ENCODE peak calls at places on chromosome 17, in seven cellular contexts. One of them, this sample, is unnamed.

GRCh38 chr17:5785867-5786509 is 201.7 kb upstream of the NLRP1 start:
- DNase-seq in C1 segment of cervical spinal cord: no peak
- DNase-seq in sciatic nerve: no peak
- DNase-seq in mesendoderm: peak
- DNase-seq in WTC11: no peak
- DNase-seq in stimulated activated naive B cell treated with anti-CD40 and anti-IgM and Interleukin-4, amounts not matched to agents 10 μg/mL and 1 μg/mL and 100 μg/mL, for 72 hours: peak
- DNase-seq in activated gamma-delta T cell treated with Interleukin-2 at 50 U/mL for 16 hours: no peak
- DNase-seq in this sample: no peak

GRCh38 chr17:79339311-79339710 is 264.7 kb downstream of the ENGASE start:
- DNase-seq in C1 segment of cervical spinal cord: no peak
- DNase-seq in sciatic nerve: no peak
- DNase-seq in mesendoderm: no peak
- DNase-seq in WTC11: no peak
- DNase-seq in stimulated activated naive B cell treated with anti-CD40 and anti-IgM and Interleukin-4, amounts not matched to agents 10 μg/mL and 1 μg/mL and 100 μg/mL, for 72 hours: no peak
- DNase-seq in activated gamma-delta T cell treated with Interleukin-2 at 50 U/mL for 16 hours: no peak
- DNase-seq in this sample: no peak

GRCh38 chr17:29140051-29140582 is 40.1 kb downstream of the MYO18A start:
- DNase-seq in C1 segment of cervical spinal cord: peak
- DNase-seq in sciatic nerve: peak
- DNase-seq in mesendoderm: peak
- DNase-seq in WTC11: peak
- DNase-seq in stimulated activated naive B cell treated with anti-CD40 and anti-IgM and Interleukin-4, amounts not matched to agents 10 μg/mL and 1 μg/mL and 100 μg/mL, for 72 hours: peak
- DNase-seq in activated gamma-delta T cell treated with Interleukin-2 at 50 U/mL for 16 hours: peak
- DNase-seq in this sample: peak

GRCh38 chr17:17890773-17891759 is 54.3 kb upstream of the SREBF1 start:
- DNase-seq in C1 segment of cervical spinal cord: no peak
- DNase-seq in sciatic nerve: no peak
- DNase-seq in mesendoderm: peak
- DNase-seq in WTC11: peak
- DNase-seq in stimulated activated naive B cell treated with anti-CD40 and anti-IgM and Interleukin-4, amounts not matched to agents 10 μg/mL and 1 μg/mL and 100 μg/mL, for 72 hours: peak
- DNase-seq in activated gamma-delta T cell treated with Interleukin-2 at 50 U/mL for 16 hours: peak
- DNase-seq in this sample: no peak

GRCh38 chr17:44556854-44557606 is at the start of gene FZD2:
- DNase-seq in C1 segment of cervical spinal cord: peak
- DNase-seq in sciatic nerve: peak
- DNase-seq in mesendoderm: peak
- DNase-seq in WTC11: peak
- DNase-seq in stimulated activated naive B cell treated with anti-CD40 and anti-IgM and Interleukin-4, amounts not matched to agents 10 μg/mL and 1 μg/mL and 100 μg/mL, for 72 hours: peak
- DNase-seq in activated gamma-delta T cell treated with Interleukin-2 at 50 U/mL for 16 hours: peak
- DNase-seq in this sample: peak

GRCh38 chr17:69223809-69224208 is 4.8 kb downstream of the ABCA10 start:
- DNase-seq in C1 segment of cervical spinal cord: no peak
- DNase-seq in sciatic nerve: no peak
- DNase-seq in mesendoderm: no peak
- DNase-seq in WTC11: no peak
- DNase-seq in stimulated activated naive B cell treated with anti-CD40 and anti-IgM and Interleukin-4, amounts not matched to agents 10 μg/mL and 1 μg/mL and 100 μg/mL, for 72 hours: no peak
- DNase-seq in activated gamma-delta T cell treated with Interleukin-2 at 50 U/mL for 16 hours: no peak
- DNase-seq in this sample: no peak

GRCh38 chr17:20073056-20073979 is 64.2 kb downstream of the SPECC1 start:
- DNase-seq in C1 segment of cervical spinal cord: no peak
- DNase-seq in sciatic nerve: peak
- DNase-seq in mesendoderm: no peak
- DNase-seq in WTC11: no peak
- DNase-seq in stimulated activated naive B cell treated with anti-CD40 and anti-IgM and Interleukin-4, amounts not matched to agents 10 μg/mL and 1 μg/mL and 100 μg/mL, for 72 hours: no peak
- DNase-seq in activated gamma-delta T cell treated with Interleukin-2 at 50 U/mL for 16 hours: peak
- DNase-seq in this sample: peak

GRCh38 chr17:46147167-46147749 is 46.0 kb downstream of the KANSL1 start:
- DNase-seq in C1 segment of cervical spinal cord: no peak
- DNase-seq in sciatic nerve: no peak
- DNase-seq in mesendoderm: no peak
- DNase-seq in WTC11: no peak
- DNase-seq in stimulated activated naive B cell treated with anti-CD40 and anti-IgM and Interleukin-4, amounts not matched to agents 10 μg/mL and 1 μg/mL and 100 μg/mL, for 72 hours: no peak
- DNase-seq in activated gamma-delta T cell treated with Interleukin-2 at 50 U/mL for 16 hours: no peak
- DNase-seq in this sample: no peak

GRCh38 chr17:59859444-59860025 is 33.2 kb downstream of the TUBD1 start:
- DNase-seq in C1 segment of cervical spinal cord: no peak
- DNase-seq in sciatic nerve: no peak
- DNase-seq in mesendoderm: no peak
- DNase-seq in WTC11: no peak
- DNase-seq in stimulated activated naive B cell treated with anti-CD40 and anti-IgM and Interleukin-4, amounts not matched to agents 10 μg/mL and 1 μg/mL and 100 μg/mL, for 72 hours: no peak
- DNase-seq in activated gamma-delta T cell treated with Interleukin-2 at 50 U/mL for 16 hours: no peak
- DNase-seq in this sample: peak

GRCh38 chr17:43994272-43995149 is 9.9 kb upstream of the NAGS start:
- DNase-seq in C1 segment of cervical spinal cord: peak
- DNase-seq in sciatic nerve: peak
- DNase-seq in mesendoderm: peak
- DNase-seq in WTC11: peak
- DNase-seq in stimulated activated naive B cell treated with anti-CD40 and anti-IgM and Interleukin-4, amounts not matched to agents 10 μg/mL and 1 μg/mL and 100 μg/mL, for 72 hours: peak
- DNase-seq in activated gamma-delta T cell treated with Interleukin-2 at 50 U/mL for 16 hours: peak
- DNase-seq in this sample: peak

GRCh38 chr17:9632741-9633140 is 12.6 kb upstream of the USP43 start:
- DNase-seq in C1 segment of cervical spinal cord: no peak
- DNase-seq in sciatic nerve: no peak
- DNase-seq in mesendoderm: no peak
- DNase-seq in WTC11: no peak
- DNase-seq in stimulated activated naive B cell treated with anti-CD40 and anti-IgM and Interleukin-4, amounts not matched to agents 10 μg/mL and 1 μg/mL and 100 μg/mL, for 72 hours: no peak
- DNase-seq in activated gamma-delta T cell treated with Interleukin-2 at 50 U/mL for 16 hours: no peak
- DNase-seq in this sample: no peak

GRCh38 chr17:44971776-44972483 is 3.8 kb upstream of the C1QL1 start:
- DNase-seq in C1 segment of cervical spinal cord: no peak
- DNase-seq in sciatic nerve: no peak
- DNase-seq in mesendoderm: peak
- DNase-seq in WTC11: peak
- DNase-seq in stimulated activated naive B cell treated with anti-CD40 and anti-IgM and Interleukin-4, amounts not matched to agents 10 μg/mL and 1 μg/mL and 100 μg/mL, for 72 hours: no peak
- DNase-seq in activated gamma-delta T cell treated with Interleukin-2 at 50 U/mL for 16 hours: peak
- DNase-seq in this sample: no peak

GRCh38 chr17:61402073-61402541 is 2.5 kb downstream of the TBX2 start:
- DNase-seq in C1 segment of cervical spinal cord: no peak
- DNase-seq in sciatic nerve: peak
- DNase-seq in mesendoderm: no peak
- DNase-seq in WTC11: no peak
- DNase-seq in stimulated activated naive B cell treated with anti-CD40 and anti-IgM and Interleukin-4, amounts not matched to agents 10 μg/mL and 1 μg/mL and 100 μg/mL, for 72 hours: no peak
- DNase-seq in activated gamma-delta T cell treated with Interleukin-2 at 50 U/mL for 16 hours: no peak
- DNase-seq in this sample: no peak

GRCh38 chr17:40418428-40418706 is 671 bp upstream of the TOP2A start:
- DNase-seq in C1 segment of cervical spinal cord: no peak
- DNase-seq in sciatic nerve: peak
- DNase-seq in mesendoderm: no peak
- DNase-seq in WTC11: peak
- DNase-seq in stimulated activated naive B cell treated with anti-CD40 and anti-IgM and Interleukin-4, amounts not matched to agents 10 μg/mL and 1 μg/mL and 100 μg/mL, for 72 hours: no peak
- DNase-seq in activated gamma-delta T cell treated with Interleukin-2 at 50 U/mL for 16 hours: no peak
- DNase-seq in this sample: no peak

GRCh38 chr17:57261084-57261461 is 4.8 kb downstream of the MSI2 start:
- DNase-seq in C1 segment of cervical spinal cord: no peak
- DNase-seq in sciatic nerve: no peak
- DNase-seq in mesendoderm: no peak
- DNase-seq in WTC11: no peak
- DNase-seq in stimulated activated naive B cell treated with anti-CD40 and anti-IgM and Interleukin-4, amounts not matched to agents 10 μg/mL and 1 μg/mL and 100 μg/mL, for 72 hours: no peak
- DNase-seq in activated gamma-delta T cell treated with Interleukin-2 at 50 U/mL for 16 hours: no peak
- DNase-seq in this sample: no peak

GRCh38 chr17:51860934-51861561 is 297.5 kb downstream of the CA10 start:
- DNase-seq in C1 segment of cervical spinal cord: no peak
- DNase-seq in sciatic nerve: no peak
- DNase-seq in mesendoderm: peak
- DNase-seq in WTC11: peak
- DNase-seq in stimulated activated naive B cell treated with anti-CD40 and anti-IgM and Interleukin-4, amounts not matched to agents 10 μg/mL and 1 μg/mL and 100 μg/mL, for 72 hours: no peak
- DNase-seq in activated gamma-delta T cell treated with Interleukin-2 at 50 U/mL for 16 hours: no peak
- DNase-seq in this sample: no peak

GRCh38 chr17:7238418-7239090 is 703 bp downstream of the PHF23 start:
- DNase-seq in C1 segment of cervical spinal cord: no peak
- DNase-seq in sciatic nerve: no peak
- DNase-seq in mesendoderm: no peak
- DNase-seq in WTC11: no peak
- DNase-seq in stimulated activated naive B cell treated with anti-CD40 and anti-IgM and Interleukin-4, amounts not matched to agents 10 μg/mL and 1 μg/mL and 100 μg/mL, for 72 hours: no peak
- DNase-seq in activated gamma-delta T cell treated with Interleukin-2 at 50 U/mL for 16 hours: peak
- DNase-seq in this sample: no peak

GRCh38 chr17:6989779-6990178 is 6.1 kb upstream of the ALOX12 start:
- DNase-seq in C1 segment of cervical spinal cord: no peak
- DNase-seq in sciatic nerve: no peak
- DNase-seq in mesendoderm: no peak
- DNase-seq in WTC11: no peak
- DNase-seq in stimulated activated naive B cell treated with anti-CD40 and anti-IgM and Interleukin-4, amounts not matched to agents 10 μg/mL and 1 μg/mL and 100 μg/mL, for 72 hours: no peak
- DNase-seq in activated gamma-delta T cell treated with Interleukin-2 at 50 U/mL for 16 hours: no peak
- DNase-seq in this sample: no peak

GRCh38 chr17:38332735-38333134 is 11.0 kb downstream of the GPR179 start:
- DNase-seq in C1 segment of cervical spinal cord: no peak
- DNase-seq in sciatic nerve: no peak
- DNase-seq in mesendoderm: no peak
- DNase-seq in WTC11: no peak
- DNase-seq in stimulated activated naive B cell treated with anti-CD40 and anti-IgM and Interleukin-4, amounts not matched to agents 10 μg/mL and 1 μg/mL and 100 μg/mL, for 72 hours: no peak
- DNase-seq in activated gamma-delta T cell treated with Interleukin-2 at 50 U/mL for 16 hours: no peak
- DNase-seq in this sample: no peak

GRCh38 chr17:68621065-68621464 is 19.9 kb upstream of the FAM20A start:
- DNase-seq in C1 segment of cervical spinal cord: no peak
- DNase-seq in sciatic nerve: no peak
- DNase-seq in mesendoderm: no peak
- DNase-seq in WTC11: no peak
- DNase-seq in stimulated activated naive B cell treated with anti-CD40 and anti-IgM and Interleukin-4, amounts not matched to agents 10 μg/mL and 1 μg/mL and 100 μg/mL, for 72 hours: no peak
- DNase-seq in activated gamma-delta T cell treated with Interleukin-2 at 50 U/mL for 16 hours: no peak
- DNase-seq in this sample: no peak

GRCh38 chr17:29243792-29244191 is 2.9 kb upstream of the CRYBA1 start:
- DNase-seq in C1 segment of cervical spinal cord: no peak
- DNase-seq in sciatic nerve: no peak
- DNase-seq in mesendoderm: peak
- DNase-seq in WTC11: peak
- DNase-seq in stimulated activated naive B cell treated with anti-CD40 and anti-IgM and Interleukin-4, amounts not matched to agents 10 μg/mL and 1 μg/mL and 100 μg/mL, for 72 hours: no peak
- DNase-seq in activated gamma-delta T cell treated with Interleukin-2 at 50 U/mL for 16 hours: no peak
- DNase-seq in this sample: no peak

GRCh38 chr17:55661359-55661758 is 61.3 kb downstream of the TMEM100 start:
- DNase-seq in C1 segment of cervical spinal cord: no peak
- DNase-seq in sciatic nerve: no peak
- DNase-seq in mesendoderm: no peak
- DNase-seq in WTC11: no peak
- DNase-seq in stimulated activated naive B cell treated with anti-CD40 and anti-IgM and Interleukin-4, amounts not matched to agents 10 μg/mL and 1 μg/mL and 100 μg/mL, for 72 hours: no peak
- DNase-seq in activated gamma-delta T cell treated with Interleukin-2 at 50 U/mL for 16 hours: no peak
- DNase-seq in this sample: no peak

GRCh38 chr17:79732804-79733691 is 2.3 kb downstream of the ENPP7 start:
- DNase-seq in C1 segment of cervical spinal cord: peak
- DNase-seq in sciatic nerve: no peak
- DNase-seq in mesendoderm: no peak
- DNase-seq in WTC11: no peak
- DNase-seq in stimulated activated naive B cell treated with anti-CD40 and anti-IgM and Interleukin-4, amounts not matched to agents 10 μg/mL and 1 μg/mL and 100 μg/mL, for 72 hours: no peak
- DNase-seq in activated gamma-delta T cell treated with Interleukin-2 at 50 U/mL for 16 hours: no peak
- DNase-seq in this sample: no peak

GRCh38 chr17:78434455-78435329 is 56.2 kb downstream of the PGS1 start:
- DNase-seq in C1 segment of cervical spinal cord: no peak
- DNase-seq in sciatic nerve: no peak
- DNase-seq in mesendoderm: no peak
- DNase-seq in WTC11: no peak
- DNase-seq in stimulated activated naive B cell treated with anti-CD40 and anti-IgM and Interleukin-4, amounts not matched to agents 10 μg/mL and 1 μg/mL and 100 μg/mL, for 72 hours: no peak
- DNase-seq in activated gamma-delta T cell treated with Interleukin-2 at 50 U/mL for 16 hours: no peak
- DNase-seq in this sample: no peak

GRCh38 chr17:12940699-12941098 is 77.1 kb downstream of the ELAC2 start:
- DNase-seq in C1 segment of cervical spinal cord: no peak
- DNase-seq in sciatic nerve: no peak
- DNase-seq in mesendoderm: no peak
- DNase-seq in WTC11: no peak
- DNase-seq in stimulated activated naive B cell treated with anti-CD40 and anti-IgM and Interleukin-4, amounts not matched to agents 10 μg/mL and 1 μg/mL and 100 μg/mL, for 72 hours: peak
- DNase-seq in activated gamma-delta T cell treated with Interleukin-2 at 50 U/mL for 16 hours: no peak
- DNase-seq in this sample: no peak

GRCh38 chr17:29299031-29299430 is 5.1 kb upstream of the NUFIP2 start:
- DNase-seq in C1 segment of cervical spinal cord: no peak
- DNase-seq in sciatic nerve: no peak
- DNase-seq in mesendoderm: no peak
- DNase-seq in WTC11: no peak
- DNase-seq in stimulated activated naive B cell treated with anti-CD40 and anti-IgM and Interleukin-4, amounts not matched to agents 10 μg/mL and 1 μg/mL and 100 μg/mL, for 72 hours: no peak
- DNase-seq in activated gamma-delta T cell treated with Interleukin-2 at 50 U/mL for 16 hours: no peak
- DNase-seq in this sample: no peak

GRCh38 chr17:15168379-15168778 is 96.7 kb downstream of the PMP22 start:
- DNase-seq in C1 segment of cervical spinal cord: no peak
- DNase-seq in sciatic nerve: no peak
- DNase-seq in mesendoderm: no peak
- DNase-seq in WTC11: no peak
- DNase-seq in stimulated activated naive B cell treated with anti-CD40 and anti-IgM and Interleukin-4, amounts not matched to agents 10 μg/mL and 1 μg/mL and 100 μg/mL, for 72 hours: no peak
- DNase-seq in activated gamma-delta T cell treated with Interleukin-2 at 50 U/mL for 16 hours: no peak
- DNase-seq in this sample: no peak

GRCh38 chr17:75632863-75633483 is at the start of gene SMIM5:
- DNase-seq in C1 segment of cervical spinal cord: peak
- DNase-seq in sciatic nerve: peak
- DNase-seq in mesendoderm: peak
- DNase-seq in WTC11: peak
- DNase-seq in stimulated activated naive B cell treated with anti-CD40 and anti-IgM and Interleukin-4, amounts not matched to agents 10 μg/mL and 1 μg/mL and 100 μg/mL, for 72 hours: peak
- DNase-seq in activated gamma-delta T cell treated with Interleukin-2 at 50 U/mL for 16 hours: peak
- DNase-seq in this sample: peak

GRCh38 chr17:27533874-27534815 is 77.9 kb downstream of the KSR1 start:
- DNase-seq in C1 segment of cervical spinal cord: no peak
- DNase-seq in sciatic nerve: no peak
- DNase-seq in mesendoderm: peak
- DNase-seq in WTC11: peak
- DNase-seq in stimulated activated naive B cell treated with anti-CD40 and anti-IgM and Interleukin-4, amounts not matched to agents 10 μg/mL and 1 μg/mL and 100 μg/mL, for 72 hours: no peak
- DNase-seq in activated gamma-delta T cell treated with Interleukin-2 at 50 U/mL for 16 hours: no peak
- DNase-seq in this sample: no peak

GRCh38 chr17:78558181-78558850 is 18.9 kb downstream of the DNAH17 start:
- DNase-seq in C1 segment of cervical spinal cord: no peak
- DNase-seq in sciatic nerve: no peak
- DNase-seq in mesendoderm: peak
- DNase-seq in WTC11: no peak
- DNase-seq in stimulated activated naive B cell treated with anti-CD40 and anti-IgM and Interleukin-4, amounts not matched to agents 10 μg/mL and 1 μg/mL and 100 μg/mL, for 72 hours: no peak
- DNase-seq in activated gamma-delta T cell treated with Interleukin-2 at 50 U/mL for 16 hours: no peak
- DNase-seq in this sample: no peak

GRCh38 chr17:37725021-37725585 is 19.8 kb downstream of the HNF1B start:
- DNase-seq in C1 segment of cervical spinal cord: no peak
- DNase-seq in sciatic nerve: no peak
- DNase-seq in mesendoderm: peak
- DNase-seq in WTC11: no peak
- DNase-seq in stimulated activated naive B cell treated with anti-CD40 and anti-IgM and Interleukin-4, amounts not matched to agents 10 μg/mL and 1 μg/mL and 100 μg/mL, for 72 hours: no peak
- DNase-seq in activated gamma-delta T cell treated with Interleukin-2 at 50 U/mL for 16 hours: no peak
- DNase-seq in this sample: no peak

GRCh38 chr17:32323046-32323445 is 18.9 kb downstream of the C17orf75 start:
- DNase-seq in C1 segment of cervical spinal cord: no peak
- DNase-seq in sciatic nerve: no peak
- DNase-seq in mesendoderm: no peak
- DNase-seq in WTC11: no peak
- DNase-seq in stimulated activated naive B cell treated with anti-CD40 and anti-IgM and Interleukin-4, amounts not matched to agents 10 μg/mL and 1 μg/mL and 100 μg/mL, for 72 hours: no peak
- DNase-seq in activated gamma-delta T cell treated with Interleukin-2 at 50 U/mL for 16 hours: no peak
- DNase-seq in this sample: no peak

GRCh38 chr17:18974407-18975149 is 22.6 kb downstream of the SLC5A10 start:
- DNase-seq in C1 segment of cervical spinal cord: no peak
- DNase-seq in sciatic nerve: no peak
- DNase-seq in mesendoderm: no peak
- DNase-seq in WTC11: no peak
- DNase-seq in stimulated activated naive B cell treated with anti-CD40 and anti-IgM and Interleukin-4, amounts not matched to agents 10 μg/mL and 1 μg/mL and 100 μg/mL, for 72 hours: no peak
- DNase-seq in activated gamma-delta T cell treated with Interleukin-2 at 50 U/mL for 16 hours: no peak
- DNase-seq in this sample: no peak

GRCh38 chr17:57669671-57670529 is 75.2 kb downstream of the CCDC182 start:
- DNase-seq in C1 segment of cervical spinal cord: no peak
- DNase-seq in sciatic nerve: no peak
- DNase-seq in mesendoderm: no peak
- DNase-seq in WTC11: no peak
- DNase-seq in stimulated activated naive B cell treated with anti-CD40 and anti-IgM and Interleukin-4, amounts not matched to agents 10 μg/mL and 1 μg/mL and 100 μg/mL, for 72 hours: no peak
- DNase-seq in activated gamma-delta T cell treated with Interleukin-2 at 50 U/mL for 16 hours: no peak
- DNase-seq in this sample: no peak

GRCh38 chr17:4834621-4835020 is 1.5 kb downstream of the MINK1 start:
- DNase-seq in C1 segment of cervical spinal cord: no peak
- DNase-seq in sciatic nerve: no peak
- DNase-seq in mesendoderm: no peak
- DNase-seq in WTC11: no peak
- DNase-seq in stimulated activated naive B cell treated with anti-CD40 and anti-IgM and Interleukin-4, amounts not matched to agents 10 μg/mL and 1 μg/mL and 100 μg/mL, for 72 hours: no peak
- DNase-seq in activated gamma-delta T cell treated with Interleukin-2 at 50 U/mL for 16 hours: no peak
- DNase-seq in this sample: no peak

GRCh38 chr17:6775871-6776405 is at the start of gene FBXO39:
- DNase-seq in C1 segment of cervical spinal cord: no peak
- DNase-seq in sciatic nerve: no peak
- DNase-seq in mesendoderm: no peak
- DNase-seq in WTC11: peak
- DNase-seq in stimulated activated naive B cell treated with anti-CD40 and anti-IgM and Interleukin-4, amounts not matched to agents 10 μg/mL and 1 μg/mL and 100 μg/mL, for 72 hours: no peak
- DNase-seq in activated gamma-delta T cell treated with Interleukin-2 at 50 U/mL for 16 hours: no peak
- DNase-seq in this sample: no peak

GRCh38 chr17:57935833-57936807 is 19.1 kb downstream of the CUEDC1 start:
- DNase-seq in C1 segment of cervical spinal cord: peak
- DNase-seq in sciatic nerve: peak
- DNase-seq in mesendoderm: peak
- DNase-seq in WTC11: no peak
- DNase-seq in stimulated activated naive B cell treated with anti-CD40 and anti-IgM and Interleukin-4, amounts not matched to agents 10 μg/mL and 1 μg/mL and 100 μg/mL, for 72 hours: no peak
- DNase-seq in activated gamma-delta T cell treated with Interleukin-2 at 50 U/mL for 16 hours: no peak
- DNase-seq in this sample: no peak

GRCh38 chr17:40265337-40265736 is 22.3 kb upstream of the CDC6 start:
- DNase-seq in C1 segment of cervical spinal cord: no peak
- DNase-seq in sciatic nerve: no peak
- DNase-seq in mesendoderm: peak
- DNase-seq in WTC11: no peak
- DNase-seq in stimulated activated naive B cell treated with anti-CD40 and anti-IgM and Interleukin-4, amounts not matched to agents 10 μg/mL and 1 μg/mL and 100 μg/mL, for 72 hours: no peak
- DNase-seq in activated gamma-delta T cell treated with Interleukin-2 at 50 U/mL for 16 hours: no peak
- DNase-seq in this sample: no peak